ENCODE peak calls at places on chromosomes 7 and 10, in five cellular contexts. Z, P, Y, O and Q are unnamed samples. For H3K36me3, the result is how much of the 10 kb centered on the place peaks cover.

GRCh38 chr7:78345979-78346378 is 547.4 kb downstream of the PHTF2 start:
- DNase-seq in P (no peak), Z (no peak), O (no peak), Y (no peak), Q (no peak)

GRCh38 chr10:8279598-8279997 is 225.1 kb downstream of the GATA3 start:
- DNase-seq in Y (no peak), Z (peak), P (peak), O (no peak), Q (no peak)

GRCh38 chr7:76265299-76265698 is 37.2 kb upstream of the HSPB1 start:
- DNase-seq in O (no peak), Z (no peak), P (no peak), Y (no peak), Q (no peak)

GRCh38 chr10:17214991-17215781 is 12.9 kb upstream of the VIM start:
- DNase-seq in P (no peak), O (peak), Z (peak), Y (no peak), Q (no peak)

GRCh38 chr7:23261843-23262452 is 15.4 kb downstream of the GPNMB start:
- DNase-seq in O (peak), Z (peak), P (peak), Y (peak), Q (peak)

GRCh38 chr10:71378341-71379117 is 18.2 kb upstream of the CDH23 start:
- DNase-seq in P (no peak), Y (no peak), Z (no peak), O (no peak), Q (no peak)

GRCh38 chr10:49629286-49629915 is 15.6 kb downstream of the CHAT start:
- DNase-seq in O (peak), Y (no peak), Z (no peak), P (no peak), Q (no peak)

GRCh38 chr7:51000956-51001355 is 218.3 kb upstream of the GRB10 start:
- DNase-seq in O (no peak), Y (no peak), Z (peak), P (no peak), Q (peak)

GRCh38 chr7:101539784-101540183 is 89.3 kb downstream of the MYL10 start:
- DNase-seq in O (peak), P (no peak), Z (no peak), Y (no peak), Q (no peak)

GRCh38 chr10:122658356-122659049 is 41.1 kb downstream of the C10orf120 start:
- DNase-seq in Y (no peak), Z (no peak), O (peak), P (no peak), Q (no peak)

GRCh38 chr10:60186315-60187071 is 203.2 kb downstream of the ANK3 start:
- DNase-seq in Z (peak), P (no peak), Y (no peak), O (no peak), Q (no peak)

GRCh38 chr7:32670105-32670504 is 174.8 kb downstream of the AVL9 start:
- DNase-seq in O (peak), P (peak), Y (no peak), Z (peak), Q (no peak)

GRCh38 chr7:155682484-155682883 is 38.0 kb downstream of the RBM33 start:
- DNase-seq in P (no peak), Z (no peak), Y (no peak), O (no peak), Q (no peak)

DNA sequence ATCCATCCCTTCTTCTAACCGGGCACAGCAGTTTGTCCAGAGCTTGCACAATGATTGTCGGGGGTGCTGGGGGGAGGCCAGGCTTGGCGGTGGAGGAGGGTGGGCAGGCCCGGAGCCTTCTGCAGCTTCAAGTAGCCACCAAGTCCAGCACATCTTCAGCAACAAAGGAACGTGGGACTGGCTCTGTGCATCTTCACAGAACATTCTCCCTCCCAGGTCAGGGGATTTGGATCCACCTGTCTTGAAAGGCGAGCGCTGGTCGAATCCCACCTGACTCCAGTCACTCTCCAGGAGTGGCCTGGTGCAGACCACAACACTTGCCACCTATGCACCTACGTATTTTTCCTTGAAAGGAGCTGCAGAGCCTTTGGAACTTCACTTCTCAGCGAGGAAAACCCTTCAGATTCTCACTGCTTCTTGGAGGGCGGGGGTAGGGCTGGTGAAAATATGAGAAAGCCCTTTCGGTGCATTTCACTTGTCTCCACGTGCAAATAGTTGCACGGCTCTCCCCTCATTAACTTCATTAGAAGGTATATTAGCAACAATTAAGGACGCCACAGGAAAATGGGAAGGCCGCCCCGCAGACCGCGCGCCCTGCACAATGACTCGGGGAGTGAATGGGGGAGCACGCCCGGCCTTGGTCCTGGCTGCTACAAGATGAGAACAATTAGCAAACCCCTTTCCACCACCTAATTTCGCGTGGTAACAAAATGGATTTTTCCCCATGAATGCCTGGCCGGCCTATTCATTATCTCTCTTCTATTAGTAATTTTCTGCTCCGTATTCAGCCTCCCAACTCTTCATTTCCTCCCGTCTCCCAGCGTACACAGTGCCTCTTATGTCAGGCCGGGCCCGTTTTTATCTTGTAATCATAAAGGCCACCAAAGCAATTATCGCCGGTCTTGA is 346.7 kb downstream of the DNAJB6 start:
- DNase-seq in P (no peak), O (no peak), Y (no peak), Z (no peak), Q (peak)
- H3K4me3 ChIP-seq in P (no peak), O (no peak), Y (peak), Z (no peak), Q (peak)

DNA sequence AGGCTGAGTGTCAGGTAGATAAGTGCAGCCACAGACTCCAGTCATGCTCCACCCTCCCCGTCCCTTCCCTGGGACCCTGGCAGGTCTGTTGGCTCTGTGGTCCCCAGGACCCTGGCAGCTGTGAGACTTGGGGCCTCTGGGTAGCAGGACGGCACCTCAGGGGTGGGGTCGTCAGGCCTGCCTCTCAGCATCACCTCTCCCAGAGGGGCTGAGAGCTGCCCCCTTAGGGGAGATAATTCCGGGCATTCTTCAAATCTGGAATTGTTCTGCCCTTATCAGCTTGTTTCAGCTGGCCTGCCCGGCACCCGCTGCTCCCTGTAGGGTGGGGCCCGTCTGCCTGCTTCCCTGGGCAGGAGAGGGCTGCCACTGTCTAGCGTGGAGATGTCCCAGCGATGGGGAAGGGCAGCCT is 23.3 kb downstream of the PODXL start:
- DNase-seq in O (peak), Z (no peak), P (no peak), Y (no peak), Q (no peak)
- H3K36me3 ChIP-seq in O (under half), Z (under half), P (under half), Y (half or more), Q (under half)

GRCh38 chr7:30912454-30912985 is 867 bp downstream of the AQP1 start:
- DNase-seq in P (no peak), Y (no peak), O (no peak), Z (no peak), Q (no peak)

GRCh38 chr7:30913821-30914515 is 2.3 kb downstream of the AQP1 start:
- DNase-seq in O (no peak), Z (no peak), P (no peak), Y (no peak), Q (no peak)

GRCh38 chr7:30911561-30911969 is at the start of gene AQP1:
- DNase-seq in Z (no peak), Y (no peak), O (no peak), P (no peak), Q (no peak)

GRCh38 chr7:30912021-30912420 is 368 bp downstream of the AQP1 start:
- DNase-seq in Y (no peak), Z (no peak), P (no peak), O (no peak), Q (no peak)

GRCh38 chr7:30912986-30913671 is 1.5 kb downstream of the AQP1 start:
- DNase-seq in P (no peak), O (no peak), Z (no peak), Y (no peak), Q (no peak)
- H3K4me3 ChIP-seq in P (no peak), O (no peak), Z (no peak), Y (no peak), Q (no peak)

DNA sequence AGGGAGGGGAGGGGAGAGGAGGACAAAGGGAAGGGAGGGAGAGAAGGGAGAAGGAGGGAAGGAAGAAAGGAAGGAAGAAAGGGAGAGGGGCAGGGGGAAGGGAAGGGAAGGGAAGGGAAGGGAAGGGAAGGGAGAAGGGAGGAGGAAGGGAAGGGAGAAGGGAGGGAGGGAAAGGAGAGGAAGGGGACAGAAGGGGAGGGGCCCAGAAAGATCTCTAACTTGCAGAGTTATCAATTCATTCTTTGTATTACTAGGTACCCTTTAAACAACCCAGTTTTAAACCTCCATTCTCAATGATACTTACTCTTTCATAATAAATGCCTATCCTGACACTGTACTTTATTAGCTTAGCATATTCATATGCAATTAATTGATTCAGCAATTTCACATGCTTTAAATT is 192.0 kb downstream of the ELMO1 start:
- DNase-seq in Y (no peak), P (no peak), O (no peak), Z (no peak), Q (no peak)
- H3K36me3 ChIP-seq in Y (under half), P (under half), O (under half), Z (under half), Q (under half)

GRCh38 chr7:1200045-1200444 is 32.6 kb upstream of the UNCX start:
- DNase-seq in O (no peak), Z (no peak), Y (no peak), P (no peak), Q (no peak)

GRCh38 chr7:1196950-1197349 is 35.7 kb upstream of the UNCX start:
- DNase-seq in Z (no peak), O (no peak), P (no peak), Y (no peak), Q (no peak)

GRCh38 chr7:1201916-1202315 is 30.8 kb upstream of the UNCX start:
- DNase-seq in Y (no peak), Z (no peak), O (peak), P (no peak), Q (peak)

GRCh38 chr7:1193593-1194424 is 33.8 kb upstream of the ZFAND2A start:
- DNase-seq in Z (peak), O (peak), P (no peak), Y (no peak), Q (peak)

GRCh38 chr7:1197997-1198632 is 34.6 kb upstream of the UNCX start:
- DNase-seq in P (no peak), O (peak), Y (no peak), Z (peak), Q (no peak)
- H3K4me3 ChIP-seq in P (no peak), O (peak), Y (no peak), Z (peak), Q (no peak)